ENCODE peak calls at places on chromosome 12, in nine cellular contexts. C is ELF-1; V is AG09309; Q is pons; S is naive thymus-derived CD4-positive, alpha-beta T cell; H is activated effector memory CD4-positive, alpha-beta T cell treated with anti-CD3 and anti-CD28 coated beads, Interleukin-2, amount 50 U/mL, for 16 hours; J is LoVo; U is uterus; B is NCI-H82. Z is an unnamed sample.

GRCh38 chr12:40146800-40147797 is 41.2 kb upstream of the SLC2A13 start:
- DNase-seq in C (no peak), V (no peak), Q (peak), S (no peak), H (no peak), J (no peak), U (no peak), B (peak), Z (peak)

GRCh38 chr12:64392221-64392620 is 1.7 kb upstream of the C12orf56 start:
- DNase-seq in C (no peak), V (peak), Q (peak), S (peak), H (no peak), J (no peak), U (no peak), B (peak), Z (peak)

GRCh38 chr12:42086021-42086420 is 58.7 kb downstream of the GXYLT1 start:
- DNase-seq in C (no peak), V (no peak), Q (no peak), S (no peak), H (no peak), J (no peak), U (no peak), B (no peak), Z (no peak)

GRCh38 chr12:70692681-70693288 is 55.6 kb upstream of the PTPRB start:
- DNase-seq in C (no peak), V (peak), Q (peak), S (no peak), H (no peak), J (no peak), U (no peak), B (peak), Z (peak)

GRCh38 chr12:21129906-21130305 is 1.1 kb upstream of the SLCO1B1 start:
- DNase-seq in C (no peak), V (no peak), Q (no peak), S (no peak), H (no peak), J (no peak), U (no peak), B (no peak), Z (no peak)

GRCh38 chr12:56661979-56662638 is 16.3 kb upstream of the ATP5F1B start:
- DNase-seq in C (no peak), V (no peak), Q (no peak), S (no peak), H (no peak), J (no peak), U (no peak), B (no peak), Z (no peak)

GRCh38 chr12:15819644-15820437 is 30.7 kb upstream of the EPS8 start:
- DNase-seq in C (no peak), V (no peak), Q (no peak), S (no peak), H (no peak), J (peak), U (no peak), B (no peak), Z (peak)

GRCh38 chr12:108833757-108834472 is 23.5 kb downstream of the SSH1 start:
- DNase-seq in C (no peak), V (no peak), Q (peak), S (no peak), H (no peak), J (no peak), U (peak), B (no peak), Z (no peak)

GRCh38 chr12:80264386-80264785 is 165.0 kb downstream of the OTOGL start:
- DNase-seq in C (no peak), V (no peak), Q (no peak), S (no peak), H (no peak), J (no peak), U (no peak), B (no peak), Z (no peak)

GRCh38 chr12:52681551-52682380 is 1.6 kb upstream of the KRT1 start:
- DNase-seq in C (no peak), V (no peak), Q (no peak), S (peak), H (no peak), J (no peak), U (no peak), B (no peak), Z (no peak)

GRCh38 chr12:95739561-95740313 is 50.8 kb downstream of the NTN4 start:
- DNase-seq in C (no peak), V (no peak), Q (no peak), S (no peak), H (no peak), J (no peak), U (peak), B (no peak), Z (peak)

GRCh38 chr12:48350249-48351021 is at the start of gene ZNF641:
- DNase-seq in C (peak), V (no peak), Q (peak), S (peak), H (peak), J (peak), U (peak), B (peak), Z (peak)

GRCh38 chr12:103665971-103666370 is 78.9 kb downstream of the STAB2 start:
- DNase-seq in C (no peak), V (no peak), Q (no peak), S (no peak), H (no peak), J (no peak), U (no peak), B (no peak), Z (peak)

GRCh38 chr12:62123721-62124203 is 136.4 kb upstream of the USP15 start:
- DNase-seq in C (no peak), V (peak), Q (peak), S (peak), H (peak), J (peak), U (no peak), B (peak), Z (peak)

GRCh38 chr12:121781751-121782615 is 11.5 kb downstream of the RHOF start:
- DNase-seq in C (peak), V (no peak), Q (no peak), S (no peak), H (peak), J (no peak), U (no peak), B (peak), Z (peak)

GRCh38 chr12:14810953-14811483 is 3.0 kb downstream of the SMCO3 start:
- DNase-seq in C (peak), V (no peak), Q (no peak), S (no peak), H (no peak), J (peak), U (no peak), B (peak), Z (peak)

GRCh38 chr12:88417531-88417930 is 162.7 kb downstream of the KITLG start:
- DNase-seq in C (no peak), V (no peak), Q (no peak), S (no peak), H (no peak), J (no peak), U (no peak), B (no peak), Z (peak)

GRCh38 chr12:27303139-27304111 is 29.2 kb upstream of the BMAL2 start:
- DNase-seq in C (no peak), V (no peak), Q (no peak), S (no peak), H (no peak), J (no peak), U (no peak), B (no peak), Z (peak)

GRCh38 chr12:65958456-65958855 is 134.2 kb downstream of the HMGA2 start:
- DNase-seq in C (no peak), V (no peak), Q (no peak), S (no peak), H (no peak), J (peak), U (no peak), B (no peak), Z (no peak)

GRCh38 chr12:89092297-89092696 is 260.0 kb downstream of the DUSP6 start:
- DNase-seq in C (no peak), V (no peak), Q (no peak), S (no peak), H (no peak), J (no peak), U (no peak), B (no peak), Z (no peak)

GRCh38 chr12:129467289-129467688 is 436.5 kb downstream of the TMEM132D start:
- DNase-seq in C (no peak), V (no peak), Q (no peak), S (no peak), H (no peak), J (no peak), U (no peak), B (no peak), Z (no peak)